ENCODE peak calls at places on chromosome 14, in nine cellular contexts. M, V, J, N, B, A, L, H and G are unnamed samples.

GRCh38 chr14:72173038-72173720 is 240.9 kb downstream of the RGS6 start:
- DNase-seq in H (no peak), N (no peak), M (no peak), L (no peak), A (no peak), B (no peak), V (no peak), J (no peak), G (no peak)

GRCh38 chr14:74583689-74584434 is 28.2 kb downstream of the LTBP2 start:
- DNase-seq in L (peak; percentile 92), V (peak; percentile 28), A (no peak), N (no peak), H (no peak), B (no peak), M (peak; percentile 12), J (no peak), G (peak; percentile 92)

GRCh38 chr14:104770851-104771272 is 17.9 kb downstream of the SIVA1 start:
- DNase-seq in V (no peak), B (no peak), N (peak; percentile 53), L (no peak), J (no peak), M (no peak), A (no peak), H (no peak), G (no peak)

GRCh38 chr14:105142651-105143450 is 25.7 kb downstream of the JAG2 start:
- DNase-seq in A (no peak), V (no peak), H (no peak), N (no peak), B (peak; percentile 10), M (no peak), L (no peak), J (no peak), G (no peak)

GRCh38 chr14:69318901-69319475 is 59.0 kb downstream of the GALNT16 start:
- DNase-seq in M (no peak), J (no peak), N (no peak), L (no peak), H (no peak), A (no peak), B (no peak), V (no peak), G (no peak)

GRCh38 chr14:74616996-74617700 is 5.1 kb upstream of the LTBP2 start:
- DNase-seq in L (no peak), H (no peak), J (no peak), N (peak; percentile 30), V (no peak), B (no peak), A (no peak), M (no peak), G (no peak)

GRCh38 chr14:90426031-90426540 is 29.3 kb downstream of the CALM1 start:
- DNase-seq in L (no peak), J (no peak), A (no peak), H (no peak), V (no peak), N (no peak), M (no peak), B (no peak), G (no peak)

GRCh38 chr14:75654127-75654732 is 6.4 kb downstream of the ERG28 start:
- DNase-seq in J (peak; percentile 59), M (peak; percentile 80), H (peak; percentile 88), V (peak; percentile 82), A (peak; percentile 86), L (peak; percentile 53), N (peak; percentile 80), B (peak; percentile 75), G (peak; percentile 45)

GRCh38 chr14:26841920-26842741 is 244.3 kb upstream of the NOVA1 start:
- DNase-seq in J (no peak), A (peak; percentile 68), N (no peak), H (peak; percentile 26), V (peak; percentile 38), L (peak; percentile 60), M (peak; percentile 66), B (peak; percentile 46), G (peak; percentile 95)

GRCh38 chr14:92596328-92596943 is 82.9 kb downstream of the RIN3 start:
- DNase-seq in N (peak; percentile 52), A (no peak), H (no peak), B (no peak), M (no peak), L (no peak), J (no peak), V (no peak), G (no peak)

GRCh38 chr14:67280506-67280905 is 39.3 kb downstream of the PALS1 start:
- DNase-seq in H (no peak), M (no peak), A (no peak), V (no peak), B (no peak), J (no peak), N (no peak), L (no peak), G (no peak)

GRCh38 chr14:67285876-67286452 is 44.7 kb downstream of the PALS1 start:
- DNase-seq in J (no peak), L (peak; percentile 64), B (no peak), V (no peak), A (no peak), N (peak; percentile 82), M (no peak), H (no peak), G (no peak)
- H3K27ac ChIP-seq in J (no peak overlapping the region), L (no peak overlapping the region), B (no peak overlapping the region), V (no peak overlapping the region), A (no peak overlapping the region), N (no peak overlapping the region), M (no peak overlapping the region), H (no peak overlapping the region), G (no peak overlapping the region)

GRCh38 chr14:68247867-68248266 is 428.3 kb downstream of the RAD51B start:
- DNase-seq in B (no peak), H (no peak), L (peak; percentile 27), N (no peak), M (no peak), A (peak; percentile 39), J (no peak), V (no peak), G (no peak)
- H3K27ac ChIP-seq in B (peak overlapping the region; percentile 81), H (peak overlapping the region; percentile 87), L (no peak overlapping the region), N (no peak overlapping the region), M (peak overlapping the region; percentile 90), A (peak overlapping the region; percentile 31), J (no peak overlapping the region), V (peak overlapping the region; percentile 86), G (peak overlapping the region; percentile 62)

DNA sequence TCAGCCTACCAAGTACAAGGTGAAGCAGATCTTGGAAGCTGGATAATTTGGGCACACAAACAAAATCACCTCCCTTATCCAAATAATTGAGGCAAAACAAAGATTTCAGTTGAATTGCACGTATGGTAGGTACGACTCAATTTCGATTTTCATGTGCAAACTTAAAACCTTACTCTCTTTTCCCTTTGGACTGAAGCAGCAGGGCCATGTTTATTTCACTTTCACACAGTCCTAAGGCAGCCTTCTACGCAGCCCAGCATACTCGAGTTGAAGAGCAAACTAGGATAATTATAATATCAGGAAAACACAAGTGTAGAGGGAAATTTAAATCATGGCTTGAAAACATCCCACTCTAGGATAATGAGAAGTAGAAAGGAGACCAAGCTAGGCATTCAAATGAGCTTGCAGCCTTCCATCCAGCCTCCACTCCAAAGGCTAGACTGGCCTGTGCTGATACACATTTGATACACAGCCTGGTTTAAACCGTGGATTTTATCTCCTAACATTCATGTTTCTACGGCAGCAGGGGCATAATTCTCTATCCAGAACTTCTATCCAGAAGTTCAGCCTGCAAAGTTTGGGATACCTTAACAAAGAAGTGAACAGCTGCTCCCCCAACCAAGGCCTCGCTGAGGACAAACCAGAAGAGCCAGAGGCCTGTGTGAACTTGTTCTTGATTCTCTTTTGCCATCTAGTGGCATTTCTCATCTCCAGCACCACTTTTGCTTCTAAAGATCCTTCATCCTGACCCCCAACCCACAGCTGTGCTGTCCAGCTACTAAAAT is 2.4 kb upstream of the RNASE7 start:
- DNase-seq in A (peak; percentile 73), V (peak; percentile 62), N (peak; percentile 90), M (peak; percentile 60), J (no peak), H (peak; percentile 49), B (no peak), L (peak; percentile 67), G (peak; percentile 51)
- H3K27ac ChIP-seq in A (no peak overlapping the region), V (peak overlapping the region; percentile 55), N (no peak overlapping the region), M (peak overlapping the region; percentile 85), J (no peak overlapping the region), H (peak overlapping the region; percentile 77), B (peak overlapping the region; percentile 86), L (no peak overlapping the region), G (no peak overlapping the region)

DNA sequence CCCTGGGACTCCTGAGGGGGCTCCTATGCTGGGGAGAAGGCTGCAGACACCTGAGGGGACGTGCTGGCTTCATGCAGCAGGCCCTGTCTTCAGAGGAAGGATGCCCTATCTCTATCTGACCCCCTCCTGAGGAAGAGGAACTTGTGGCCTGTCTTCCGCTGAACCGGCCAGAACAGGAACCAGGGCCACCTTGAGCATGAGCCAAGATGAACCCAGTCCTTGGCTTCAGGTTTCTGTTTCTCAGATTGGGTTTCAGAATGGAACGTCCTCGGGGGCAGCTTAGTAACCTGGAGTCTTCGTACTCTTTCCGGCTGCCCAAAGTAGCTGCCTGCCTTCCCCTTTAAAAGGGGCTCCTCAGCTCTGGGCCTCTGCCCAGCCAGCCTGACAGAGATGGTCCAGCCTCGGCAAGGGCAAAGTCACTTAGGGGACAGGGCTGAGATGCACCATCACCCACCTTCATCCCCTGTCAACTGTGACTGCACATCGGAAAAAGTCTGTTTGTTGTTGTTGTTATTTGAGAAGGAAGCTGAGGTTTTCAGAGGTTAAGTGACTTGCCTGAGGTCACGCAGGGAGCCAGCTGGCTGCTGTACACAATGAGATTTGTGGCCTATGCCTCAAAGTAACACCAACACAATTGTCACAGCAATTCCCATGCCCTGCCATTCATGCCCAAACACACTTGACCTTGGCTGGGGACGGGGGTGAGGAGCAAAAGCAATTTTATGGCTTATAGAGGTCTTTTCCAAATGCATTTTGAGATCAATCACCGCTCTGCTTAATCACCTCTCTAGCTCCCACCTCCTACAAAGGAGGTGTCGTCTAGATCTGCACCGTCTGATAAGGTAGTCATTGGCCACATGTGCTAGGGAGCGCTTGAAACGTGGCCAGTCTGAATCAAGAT is 13.4 kb downstream of the ASB2 start:
- DNase-seq in H (no peak), B (no peak), V (no peak), N (no peak), L (peak; percentile 74), A (no peak), M (no peak), J (peak; percentile 18), G (no peak)
- H3K27ac ChIP-seq in H (peak overlapping the region; percentile 44), B (no peak overlapping the region), V (no peak overlapping the region), N (no peak overlapping the region), L (no peak overlapping the region), A (no peak overlapping the region), M (peak overlapping the region; percentile 21), J (peak overlapping the region; percentile 49), G (no peak overlapping the region)

DNA sequence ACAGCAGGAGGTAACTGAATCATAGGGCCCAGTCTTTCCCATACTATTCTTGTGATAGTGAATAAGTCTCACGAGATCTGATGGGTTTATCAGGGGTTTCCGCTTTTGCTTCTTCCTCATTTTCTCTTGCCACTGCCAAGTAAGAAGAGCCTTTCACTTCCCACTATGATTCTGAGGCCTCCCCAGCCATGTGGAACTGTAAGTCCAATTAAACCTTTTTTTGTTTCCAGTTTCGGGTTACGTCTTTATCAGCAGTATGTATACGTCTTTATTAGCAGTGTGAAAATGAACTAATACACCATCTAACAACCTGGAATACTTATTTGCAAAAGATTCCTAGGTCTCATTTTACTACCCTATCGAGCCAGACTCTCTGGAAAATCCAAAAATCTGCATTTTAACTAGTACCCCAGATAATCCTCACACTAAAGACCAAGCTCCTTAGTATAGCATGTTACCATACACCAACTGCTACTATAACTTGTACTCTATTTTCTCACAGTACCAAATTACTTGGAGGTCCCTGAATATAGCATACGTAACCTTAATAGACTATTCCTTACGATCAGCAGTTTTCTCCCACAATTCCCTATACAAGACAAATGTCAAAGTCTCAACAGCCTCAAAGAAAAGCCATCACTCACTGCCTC is 11.4 kb downstream of the GTF2A1 start:
- DNase-seq in M (no peak), B (no peak), N (no peak), L (no peak), J (no peak), V (no peak), H (no peak), A (no peak), G (no peak)
- H3K27ac ChIP-seq in M (no peak overlapping the region), B (no peak overlapping the region), N (no peak overlapping the region), L (no peak overlapping the region), J (no peak overlapping the region), V (no peak overlapping the region), H (no peak overlapping the region), A (no peak overlapping the region), G (no peak overlapping the region)